ENCODE peak calls at places on chromosome 1, in eight cellular contexts. V is GM12878, Z is heart right ventricle, X is lower lobe of right lung, D is HepG2, L is GM23338, M is gastrocnemius medialis, E is psoas muscle. H is an unnamed sample.

GRCh38 chr1:16226495-16227179 is 10.3 kb downstream of the CPLANE2 start:
- ATAC-seq in V (no peak), D (no peak), E (peak; percentile 66), X (peak; percentile 97), L (peak; percentile 88), M (peak; percentile 15), Z (peak; percentile 85), H (peak; percentile 31)

GRCh38 chr1:152622803-152623202 is at the start of gene LCE3A:
- ATAC-seq in V (peak; percentile 36), D (peak; percentile 43), Z (no peak), M (no peak), X (peak; percentile 19), E (peak; percentile 67), L (peak; percentile 31), H (no peak)

GRCh38 chr1:11761988-11762406 is at the start of gene C1orf167:
- ATAC-seq in M (no peak), D (peak; percentile 39), Z (no peak), E (peak; percentile 40), V (peak; percentile 62), X (peak; percentile 63), L (peak; percentile 83), H (no peak)

GRCh38 chr1:33228935-33229487 is 27.3 kb upstream of the ZNF362 start:
- ATAC-seq in L (no peak), Z (peak; percentile 84), M (peak; percentile 61), V (no peak), E (peak; percentile 69), D (no peak), X (peak; percentile 53), H (peak; percentile 63)

GRCh38 chr1:14780271-14780670 is 181.8 kb downstream of the KAZN start:
- ATAC-seq in Z (no peak), D (no peak), E (no peak), V (no peak), X (no peak), L (no peak), M (no peak), H (no peak)

GRCh38 chr1:160576866-160577265 is 2.4 kb downstream of the CD84 start:
- ATAC-seq in X (no peak), E (no peak), L (no peak), V (peak; percentile 5), D (no peak), Z (no peak), M (no peak), H (no peak)

GRCh38 chr1:41151846-41152245 is 90.3 kb downstream of the SCMH1 start:
- ATAC-seq in E (no peak), D (no peak), Z (no peak), M (no peak), L (no peak), X (peak; percentile 30), V (no peak), H (no peak)

GRCh38 chr1:243719476-243719875 is 130.6 kb downstream of the AKT3 start:
- ATAC-seq in E (no peak), X (no peak), V (no peak), L (no peak), D (no peak), Z (no peak), M (no peak), H (no peak)

GRCh38 chr1:118650084-118650807 is 337.9 kb downstream of the TBX15 start:
- ATAC-seq in L (no peak), M (peak; percentile 65), E (peak; percentile 59), D (no peak), V (no peak), Z (no peak), X (no peak), H (no peak)

DNA sequence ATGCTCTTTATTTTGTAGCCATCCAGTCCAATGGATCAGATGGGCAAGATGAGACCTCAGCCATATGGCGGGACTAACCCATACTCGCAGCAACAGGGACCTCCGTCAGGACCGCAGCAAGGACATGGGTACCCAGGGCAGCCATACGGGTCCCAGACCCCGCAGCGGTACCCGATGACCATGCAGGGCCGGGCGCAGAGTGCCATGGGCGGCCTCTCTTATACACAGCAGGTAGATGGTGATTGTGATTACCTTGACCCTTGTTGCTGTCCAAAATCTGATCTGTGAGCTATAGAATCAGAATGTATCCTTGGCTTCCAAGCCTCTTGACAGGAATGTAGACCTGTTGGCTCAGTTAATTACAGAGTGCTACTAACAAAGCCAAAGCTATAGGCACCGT is 33.8 kb downstream of the ARID1A start:
- ATAC-seq in Z (no peak), D (no peak), V (no peak), E (no peak), X (no peak), M (no peak), L (no peak), H (no peak)
- H3K4me1 ChIP-seq in Z (peaks cover 6% of the 10 kb centered on the region), D (peaks cover 25% of the 10 kb centered on the region), V (peaks cover 20% of the 10 kb centered on the region), E (peaks cover 63% of the 10 kb centered on the region), X (peaks cover 62% of the 10 kb centered on the region), M (peaks cover 65% of the 10 kb centered on the region), L (peaks cover 41% of the 10 kb centered on the region), H (peaks cover 57% of the 10 kb centered on the region)

DNA sequence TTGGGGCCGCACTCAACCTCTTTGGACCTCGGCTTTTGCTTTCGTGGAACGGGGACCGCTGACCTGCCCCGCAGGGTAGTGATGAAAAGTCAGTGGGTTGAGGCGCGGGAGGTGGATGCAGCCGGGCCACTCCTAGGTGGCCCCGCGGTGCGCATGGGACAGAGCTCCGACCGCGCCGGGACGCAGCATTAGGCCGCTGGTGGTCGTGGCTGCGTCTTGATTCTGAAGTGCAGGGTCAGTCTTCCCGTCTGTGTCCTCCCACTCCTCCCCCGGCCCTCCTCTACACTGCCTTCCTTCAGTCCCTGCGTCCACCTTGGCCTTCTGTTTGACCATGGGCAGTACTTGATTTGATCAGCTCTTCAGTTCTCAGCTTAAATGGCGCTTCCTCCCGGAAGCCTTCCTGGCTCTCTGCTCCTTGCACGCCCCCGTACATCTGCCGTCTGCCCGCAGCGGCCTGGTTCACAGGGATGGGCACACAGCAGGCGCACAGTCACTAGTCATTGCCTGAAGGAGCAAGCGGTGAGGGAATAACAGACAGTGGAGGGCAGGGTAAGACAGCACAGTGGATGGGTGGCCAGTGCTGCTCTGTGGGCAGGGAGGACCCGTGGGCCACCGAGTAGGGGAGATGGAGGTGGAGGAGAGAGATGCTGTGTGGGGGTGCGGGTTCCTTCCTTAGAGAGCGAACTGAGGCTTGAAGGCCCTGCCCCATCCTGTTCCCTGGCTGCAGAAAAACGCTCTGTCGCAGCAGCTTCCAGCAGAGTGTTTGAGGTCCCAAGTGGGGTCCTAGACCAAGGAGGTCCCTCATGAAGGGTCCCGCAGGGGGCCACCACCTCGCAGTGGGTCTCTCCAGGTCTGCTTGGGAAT is 690 bp downstream of the THEMIS2 start:
- ATAC-seq in Z (peak; percentile 21), M (no peak), D (peak; percentile 52), V (peak; percentile 17), E (no peak), L (peak; percentile 68), X (peak; percentile 37), H (peak; percentile 20)
- H3K4me3 ChIP-seq in Z (peak overlapping the region; percentile 58), M (peak overlapping the region; percentile 70), D (peak overlapping the region; percentile 70), V (peak overlapping the region; percentile 90), E (peak overlapping the region; percentile 78), L (peak overlapping the region; percentile 87), X (peak overlapping the region; percentile 72), H (peak overlapping the region; percentile 53)

DNA sequence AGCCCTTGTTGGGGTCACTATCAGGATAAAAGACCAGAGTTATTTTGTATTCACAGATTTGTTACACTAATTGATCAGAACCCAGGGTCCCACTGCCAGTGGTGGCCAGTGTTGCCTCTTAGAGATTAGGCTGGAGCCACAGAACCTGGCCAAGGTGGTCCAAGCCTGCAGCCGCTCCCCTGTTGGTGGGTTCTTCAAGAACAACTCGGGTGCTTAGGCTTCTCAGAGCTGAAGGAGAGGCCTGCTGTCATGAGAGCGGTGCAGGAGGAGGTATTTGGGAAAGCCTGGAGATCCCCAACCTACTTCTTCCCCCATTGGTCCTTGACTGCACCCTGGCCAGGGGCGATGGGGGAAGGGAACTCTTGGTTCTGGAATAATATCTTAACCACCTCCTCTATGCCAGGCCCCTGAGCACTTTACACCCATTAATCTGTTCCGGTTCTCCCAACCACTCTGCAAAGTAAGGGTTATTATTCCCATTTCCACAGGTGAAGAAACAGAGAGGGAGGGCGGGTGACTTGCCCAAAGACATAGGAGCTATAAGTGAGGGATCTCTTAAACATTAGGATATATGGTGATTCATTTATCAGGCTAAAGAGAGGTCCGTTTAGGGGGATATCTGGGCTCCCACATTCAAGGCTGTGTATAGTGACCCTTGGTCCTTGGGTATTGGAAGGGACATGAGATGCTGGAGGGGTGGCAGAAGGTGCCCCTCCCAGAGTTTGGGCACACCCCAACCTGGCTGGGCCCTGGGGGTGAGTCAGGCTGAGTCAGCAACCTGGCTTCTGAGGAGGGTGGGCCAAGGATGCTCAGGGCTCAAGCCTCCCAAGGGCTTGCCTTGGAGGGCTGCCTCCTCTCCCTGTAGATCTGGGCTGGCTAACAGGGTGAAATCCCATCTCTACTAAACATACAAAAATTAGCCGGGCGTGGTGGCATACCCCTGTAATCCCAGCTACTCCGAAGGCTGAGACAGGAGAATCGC is 5.1 kb downstream of the TRNP1 start:
- ATAC-seq in L (no peak), X (no peak), M (no peak), V (no peak), Z (no peak), D (no peak), E (no peak), H (no peak)
- H3K4me1 ChIP-seq in L (peaks cover 72% of the 10 kb centered on the region), X (peaks cover 64% of the 10 kb centered on the region), M (peaks cover 25% of the 10 kb centered on the region), V (peaks cover 3% of the 10 kb centered on the region), Z (peaks cover 32% of the 10 kb centered on the region), D (peaks cover 82% of the 10 kb centered on the region), E (peaks cover 7% of the 10 kb centered on the region), H (peaks cover 15% of the 10 kb centered on the region)

GRCh38 chr1:91684599-91685196 is 184.0 kb downstream of the CDC7 start:
- ATAC-seq in X (peak; percentile 47), L (no peak), E (no peak), V (peak; percentile 49), D (no peak), Z (peak; percentile 64), M (no peak), H (no peak)

GRCh38 chr1:91685994-91686393 is 185.3 kb downstream of the CDC7 start:
- ATAC-seq in X (peak; percentile 46), D (no peak), V (no peak), Z (no peak), E (peak; percentile 44), M (peak; percentile 37), L (no peak), H (no peak)

GRCh38 chr1:91693542-91693941 is 192.4 kb downstream of the TGFBR3 start:
- ATAC-seq in E (peak; percentile 58), D (no peak), M (peak; percentile 87), X (peak; percentile 41), L (no peak), V (no peak), Z (peak; percentile 80), H (peak; percentile 66)

GRCh38 chr1:91687452-91687851 is 186.8 kb downstream of the CDC7 start:
- ATAC-seq in E (peak; percentile 58), X (no peak), V (no peak), L (no peak), D (no peak), M (peak; percentile 76), Z (no peak), H (no peak)

DNA sequence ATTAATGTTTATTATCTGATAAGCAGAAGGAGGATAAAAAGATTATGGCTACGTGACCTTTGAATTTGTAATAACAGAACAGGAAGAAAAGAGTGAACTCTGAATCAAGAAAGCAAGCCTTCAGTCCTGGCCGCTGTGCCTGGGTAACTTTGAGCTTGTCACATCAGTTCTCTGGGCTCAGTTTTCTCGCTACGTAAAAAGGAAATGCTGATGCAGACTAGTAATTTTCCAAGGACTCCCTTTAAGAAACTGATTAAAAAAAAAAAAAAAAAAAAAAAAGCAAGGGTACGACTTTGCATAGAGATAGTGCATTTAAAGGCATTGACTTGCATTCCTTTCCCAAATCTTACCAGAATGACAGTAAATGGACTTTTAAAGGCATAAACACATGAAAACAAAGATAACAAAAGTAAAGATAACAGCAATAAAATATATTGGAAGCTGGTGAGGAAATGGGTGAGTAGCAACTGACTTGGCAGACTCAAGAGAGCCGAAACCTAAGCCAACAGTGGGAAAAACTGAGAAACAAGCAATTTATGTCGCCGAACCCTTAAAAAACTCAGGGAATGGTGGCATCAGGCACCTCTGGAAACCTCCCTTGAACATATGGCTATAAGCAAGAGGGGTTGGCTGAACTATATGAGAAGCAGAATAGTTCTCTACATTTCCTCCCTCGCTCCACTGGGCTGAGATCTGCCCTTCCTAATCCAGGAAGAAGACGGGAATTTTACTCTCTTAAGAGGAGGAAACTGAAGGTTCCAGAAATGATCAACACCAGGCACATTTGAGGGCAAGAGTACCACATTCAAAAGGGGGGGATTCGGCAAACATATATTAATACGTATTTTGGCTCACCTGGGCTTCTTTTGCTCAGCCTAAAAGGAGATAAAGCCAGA is 189.2 kb downstream of the CDC7 start:
- ATAC-seq in Z (no peak), M (no peak), X (no peak), E (no peak), D (no peak), L (no peak), V (no peak), H (no peak)
- H3K4me3 ChIP-seq in Z (no peak overlapping the region), M (no peak overlapping the region), X (no peak overlapping the region), E (no peak overlapping the region), D (no peak overlapping the region), L (no peak overlapping the region), V (no peak overlapping the region), H (no peak overlapping the region)